ENCODE peak calls at places on chromosomes 13 and 19, in seven cellular contexts. S is lower leg skin, N is colonic mucosa, H is dorsolateral prefrontal cortex, Z is heart right ventricle, Y is astrocyte of the spinal cord, P is psoas muscle. Q is an unnamed sample.

GRCh38 chr13:113742445-113743120 is 16.4 kb upstream of the TMEM255B start:
- DNase-seq in S (no peak), N (no peak), H (peak; percentile 6), Z (no peak), Y (no peak), P (no peak), Q (peak; percentile 87)

GRCh38 chr13:98672947-98673545 is 79.4 kb downstream of the SLC15A1 start:
- DNase-seq in S (peak; percentile 95), N (peak; percentile 72), H (no peak), Z (peak; percentile 45), Y (peak; percentile 78), P (peak; percentile 83), Q (no peak)

GRCh38 chr13:113647351-113648217 is 10.4 kb downstream of the ATP4B start:
- DNase-seq in S (peak; percentile 96), N (peak; percentile 95), H (peak; percentile 71), Z (peak; percentile 90), Y (peak; percentile 24), P (peak; percentile 91), Q (peak; percentile 95)

GRCh38 chr13:98377635-98378378 is 199.1 kb downstream of the STK24 start:
- DNase-seq in S (no peak), N (no peak), H (no peak), Z (no peak), Y (no peak), P (no peak), Q (no peak)

GRCh38 chr13:22195726-22196125 is 524.9 kb downstream of the FGF9 start:
- DNase-seq in S (no peak), N (no peak), H (no peak), Z (no peak), Y (no peak), P (no peak), Q (no peak)

GRCh38 chr19:1748115-1748702 is 5.1 kb upstream of the ONECUT3 start:
- DNase-seq in S (no peak), N (peak; percentile 64), H (no peak), Z (no peak), Y (no peak), P (peak; percentile 36), Q (peak; percentile 82)

GRCh38 chr13:113087923-113088690 is 17.5 kb upstream of the F7 start:
- DNase-seq in S (no peak), N (no peak), H (no peak), Z (no peak), Y (no peak), P (peak; percentile 39), Q (peak; percentile 69)

GRCh38 chr13:78806457-78806856 is 147.5 kb upstream of the OBI1 start:
- DNase-seq in S (no peak), N (no peak), H (no peak), Z (no peak), Y (no peak), P (no peak), Q (no peak)

GRCh38 chr13:88118952-88119351 is 447.8 kb downstream of the SLITRK5 start:
- DNase-seq in S (no peak), N (no peak), H (no peak), Z (no peak), Y (no peak), P (no peak), Q (no peak)

GRCh38 chr13:78382481-78382880 is 220.9 kb downstream of the POU4F1 start:
- DNase-seq in S (no peak), N (no peak), H (no peak), Z (no peak), Y (no peak), P (no peak), Q (no peak)

GRCh38 chr13:110407531-110407930 is 100.4 kb downstream of the COL4A2 start:
- DNase-seq in S (no peak), N (peak; percentile 17), H (no peak), Z (no peak), Y (no peak), P (no peak), Q (no peak)

GRCh38 chr13:24097667-24098066 is 62.9 kb upstream of the SPATA13 start:
- DNase-seq in S (no peak), N (no peak), H (no peak), Z (no peak), Y (no peak), P (no peak), Q (no peak)

DNA sequence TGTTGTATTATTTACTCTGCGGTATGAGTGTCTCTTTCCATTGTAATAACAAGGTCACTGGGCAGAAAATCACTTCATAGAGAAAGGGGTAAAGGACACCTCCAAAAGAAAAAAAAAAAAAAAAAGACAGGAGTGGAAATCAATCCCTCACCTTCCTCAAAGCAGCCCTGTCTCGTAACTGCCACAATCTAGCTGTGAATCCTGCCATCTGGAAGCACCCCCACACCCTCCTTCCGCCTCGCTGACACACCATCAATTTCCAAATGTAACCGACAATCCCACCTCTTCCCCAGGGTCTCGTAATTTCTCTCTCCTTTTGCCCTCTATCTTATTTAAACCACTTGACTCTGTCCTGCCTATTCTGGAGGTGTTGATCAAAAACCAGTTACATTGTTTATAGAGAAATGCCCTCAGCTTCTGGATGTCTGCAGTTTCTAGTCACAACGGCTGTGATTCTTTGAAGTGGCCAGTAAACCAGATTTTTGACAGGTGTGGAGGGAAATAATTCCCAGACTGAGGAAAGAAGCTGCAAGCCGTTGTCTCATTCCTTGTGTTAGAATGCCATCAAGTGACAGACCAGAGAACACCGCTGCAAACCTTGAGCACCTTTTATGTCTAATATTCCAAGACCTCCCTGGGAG is 9.1 kb upstream of the POP4 start:
- DNase-seq in S (no peak), N (no peak), H (no peak), Z (no peak), Y (peak; percentile 6), P (no peak), Q (no peak)
- TF ChIP-seq CTCF in S (no peak), N (no peak), H (peak; percentile 37), Z (no peak), Y (peak; percentile 22), P (no peak), Q (peak; percentile 70)

DNA sequence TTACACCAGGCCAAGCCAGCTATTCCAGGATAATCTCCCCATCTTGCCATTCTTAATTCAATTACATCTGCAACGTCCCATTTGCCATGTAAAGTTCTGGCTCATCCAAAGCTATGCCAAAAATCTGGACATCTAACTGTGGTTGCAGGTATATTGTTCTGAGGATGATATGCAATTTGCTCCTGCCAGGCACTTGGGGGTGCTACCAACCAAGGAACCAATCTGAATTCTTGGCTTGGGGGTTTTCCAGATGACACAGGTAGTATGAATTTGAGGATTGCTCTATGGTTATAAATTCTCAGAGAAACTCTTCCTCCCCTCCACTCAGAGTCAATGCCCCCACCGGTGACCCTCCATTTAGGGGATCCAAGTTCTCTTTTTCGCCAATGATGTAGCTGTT is 33.0 kb downstream of the CRYL1 start:
- DNase-seq in S (no peak), N (peak; percentile 34), H (no peak), Z (no peak), Y (no peak), P (no peak), Q (no peak)
- TF ChIP-seq CTCF in S (no peak), N (peak; percentile 43), H (peak; percentile 38), Z (peak; percentile 46), Y (no peak), P (peak; percentile 40), Q (peak; percentile 74)

GRCh38 chr13:66895780-66896179 is 334.4 kb downstream of the PCDH9 start:
- DNase-seq in S (no peak), N (no peak), H (no peak), Z (no peak), Y (no peak), P (no peak), Q (no peak)

GRCh38 chr13:66899955-66900354 is 330.2 kb downstream of the PCDH9 start:
- DNase-seq in S (no peak), N (no peak), H (no peak), Z (no peak), Y (no peak), P (no peak), Q (no peak)

GRCh38 chr13:66896933-66897332 is 333.2 kb downstream of the PCDH9 start:
- DNase-seq in S (no peak), N (no peak), H (no peak), Z (no peak), Y (no peak), P (no peak), Q (no peak)
- TF ChIP-seq CTCF in S (no peak), N (no peak), H (no peak), Z (no peak), Y (no peak), P (no peak), Q (no peak)

DNA sequence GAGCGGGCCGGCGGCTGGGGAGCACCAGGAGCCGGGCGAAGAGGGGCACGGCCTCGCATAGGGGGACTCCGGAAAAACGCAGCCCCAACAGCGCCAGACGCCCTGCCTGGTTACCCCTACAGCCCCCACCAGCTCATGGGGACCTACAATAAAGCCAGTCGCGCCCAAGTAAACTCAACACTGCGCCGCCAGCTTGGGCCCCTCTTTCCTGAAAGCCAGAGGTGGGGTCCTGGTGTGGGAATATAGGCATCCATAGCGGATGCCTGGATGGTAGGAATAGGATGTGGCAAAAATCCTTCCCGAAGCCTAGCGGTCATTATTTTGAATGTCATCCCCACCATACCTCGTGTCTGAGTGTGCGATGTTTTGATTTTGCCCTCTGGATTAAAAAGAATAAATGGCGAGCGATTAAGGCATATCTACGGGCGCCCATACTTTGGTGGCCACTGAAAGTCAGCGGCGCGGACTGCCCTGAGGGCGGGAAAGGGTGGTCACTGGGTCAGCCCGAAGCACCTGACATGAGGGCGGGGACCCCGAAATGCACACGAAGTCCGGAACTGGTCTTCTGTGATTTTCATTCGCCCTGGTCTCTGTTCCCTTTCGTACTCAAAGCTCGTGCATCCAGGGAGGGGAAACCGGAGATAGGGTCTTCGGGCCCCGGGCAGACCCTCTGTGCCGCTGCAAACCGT is at the start of the genes NHLRC3 and PROSER1:
- DNase-seq in S (peak; percentile 97), N (peak; percentile 91), H (peak; percentile 91), Z (peak; percentile 87), Y (peak; percentile 94), P (peak; percentile 97), Q (peak; percentile 95)
- TF ChIP-seq CTCF in S (no peak), N (no peak), H (no peak), Z (no peak), Y (no peak), P (no peak), Q (no peak)

Q was measured in chondrocyte.